ENCODE peak calls at places on chromosomes 11 and 22, in four cellular contexts. One of them, this sample, is unnamed.
A peak's percentile ranks its signal among the peaks of the same experiment; 100 is the strongest.

GRCh38 chr11:7143908-7144307 is 55.1 kb downstream of the RBMXL2 start:
- DNase-seq in AG09309: peak; percentile 1
- DNase-seq in heart right ventricle: no peak
- DNase-seq in astrocyte of the spinal cord: peak; percentile 22
- DNase-seq in this sample: no peak

GRCh38 chr11:120326845-120327281 is 1.8 kb downstream of the TLCD5 start:
- DNase-seq in astrocyte of the spinal cord: no peak
- DNase-seq in AG09309: no peak
- DNase-seq in heart right ventricle: no peak
- DNase-seq in this sample: no peak

GRCh38 chr11:10181811-10182210 is 112.2 kb downstream of the SBF2 start:
- DNase-seq in heart right ventricle: no peak
- DNase-seq in AG09309: peak; percentile 31
- DNase-seq in astrocyte of the spinal cord: peak; percentile 45
- DNase-seq in this sample: no peak

GRCh38 chr22:41264408-41264941 is 21.5 kb downstream of the RANGAP1 start:
- DNase-seq in AG09309: no peak
- DNase-seq in heart right ventricle: no peak
- DNase-seq in astrocyte of the spinal cord: no peak
- DNase-seq in this sample: no peak

GRCh38 chr11:60834742-60835141 is 7.2 kb upstream of the CCDC86 start:
- DNase-seq in heart right ventricle: no peak
- DNase-seq in AG09309: no peak
- DNase-seq in astrocyte of the spinal cord: no peak
- DNase-seq in this sample: no peak

GRCh38 chr22:44020981-44021380 is 3.1 kb upstream of the PARVB start:
- DNase-seq in astrocyte of the spinal cord: peak; percentile 51
- DNase-seq in heart right ventricle: no peak
- DNase-seq in AG09309: no peak
- DNase-seq in this sample: no peak

GRCh38 chr11:134331565-134332188 is at the start of gene GLB1L2:
- DNase-seq in heart right ventricle: peak; percentile 78
- DNase-seq in astrocyte of the spinal cord: no peak
- DNase-seq in AG09309: no peak
- DNase-seq in this sample: peak; percentile 58

GRCh38 chr22:48734359-48734758 is 1093.3 kb downstream of the BRD1 start:
- DNase-seq in AG09309: no peak
- DNase-seq in astrocyte of the spinal cord: no peak
- DNase-seq in heart right ventricle: no peak
- DNase-seq in this sample: no peak

GRCh38 chr11:131511794-131512193 is 141.4 kb downstream of the NTM start:
- DNase-seq in AG09309: no peak
- DNase-seq in astrocyte of the spinal cord: no peak
- DNase-seq in heart right ventricle: no peak
- DNase-seq in this sample: no peak

GRCh38 chr11:63709336-63709735 is 28.0 kb downstream of the RTN3 start:
- DNase-seq in heart right ventricle: no peak
- DNase-seq in astrocyte of the spinal cord: no peak
- DNase-seq in AG09309: no peak
- DNase-seq in this sample: no peak

GRCh38 chr11:126059238-126059761 is 3.4 kb downstream of the CDON start:
- DNase-seq in astrocyte of the spinal cord: no peak
- DNase-seq in AG09309: no peak
- DNase-seq in heart right ventricle: no peak
- DNase-seq in this sample: no peak

GRCh38 chr22:41288245-41288946 is 2.4 kb upstream of the RANGAP1 start:
- DNase-seq in astrocyte of the spinal cord: peak; percentile 74
- DNase-seq in heart right ventricle: no peak
- DNase-seq in AG09309: no peak
- DNase-seq in this sample: no peak

GRCh38 chr11:8714622-8715225 is 32.1 kb downstream of the RPL27A start:
- DNase-seq in heart right ventricle: no peak
- DNase-seq in AG09309: no peak
- DNase-seq in astrocyte of the spinal cord: no peak
- DNase-seq in this sample: no peak

GRCh38 chr11:64406221-64406946 is 47.4 kb downstream of the RPS6KA4 start:
- DNase-seq in heart right ventricle: peak; percentile 69
- DNase-seq in astrocyte of the spinal cord: no peak
- DNase-seq in AG09309: no peak
- DNase-seq in this sample: no peak

GRCh38 chr11:86523738-86524602 is 148.4 kb downstream of the ME3 start:
- DNase-seq in heart right ventricle: no peak
- DNase-seq in astrocyte of the spinal cord: peak; percentile 96
- DNase-seq in AG09309: no peak
- DNase-seq in this sample: no peak

GRCh38 chr11:61486779-61487178 is 21.8 kb upstream of the LRRC10B start:
- DNase-seq in heart right ventricle: no peak
- DNase-seq in AG09309: no peak
- DNase-seq in astrocyte of the spinal cord: no peak
- DNase-seq in this sample: no peak

GRCh38 chr11:101909087-101909486 is 5.7 kb upstream of the CEP126 start:
- DNase-seq in AG09309: no peak
- DNase-seq in heart right ventricle: no peak
- DNase-seq in astrocyte of the spinal cord: no peak
- DNase-seq in this sample: no peak

GRCh38 chr22:42299586-42300285 is 29.3 kb upstream of the TCF20 start:
- DNase-seq in heart right ventricle: no peak
- DNase-seq in astrocyte of the spinal cord: no peak
- DNase-seq in AG09309: no peak
- DNase-seq in this sample: no peak

GRCh38 chr11:118791961-118792578 is 1.1 kb upstream of the DDX6 start:
- DNase-seq in AG09309: no peak
- DNase-seq in heart right ventricle: no peak
- DNase-seq in astrocyte of the spinal cord: no peak
- DNase-seq in this sample: peak; percentile 46

GRCh38 chr11:77109236-77110019 is 6.8 kb downstream of the OMP start:
- DNase-seq in heart right ventricle: no peak
- DNase-seq in AG09309: no peak
- DNase-seq in astrocyte of the spinal cord: peak; percentile 39
- DNase-seq in this sample: no peak

GRCh38 chr11:73147771-73148681 is 5.9 kb upstream of the FCHSD2 start:
- DNase-seq in AG09309: no peak
- DNase-seq in heart right ventricle: peak; percentile 76
- DNase-seq in astrocyte of the spinal cord: no peak
- DNase-seq in this sample: no peak

DNA sequence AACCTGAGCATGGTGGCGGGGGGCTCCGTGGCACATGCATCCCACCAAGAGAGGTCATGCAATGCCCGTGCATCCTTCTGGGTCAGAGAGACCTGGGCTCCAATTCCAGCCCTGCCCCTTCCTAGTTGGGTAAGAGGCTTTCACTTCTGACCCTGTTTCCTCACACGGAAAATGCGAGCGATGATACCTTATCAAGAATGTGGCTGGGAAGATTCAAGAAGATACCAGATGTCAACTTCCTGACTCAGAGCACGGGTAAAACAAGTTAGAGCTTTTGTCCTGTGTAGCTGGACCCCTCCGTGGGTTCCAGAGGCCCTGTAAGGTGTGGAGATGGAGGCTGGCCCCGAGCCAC is 8.7 kb upstream of the DGKZ start:
- DNase-seq in astrocyte of the spinal cord: no peak
- DNase-seq in AG09309: no peak
- DNase-seq in heart right ventricle: no peak
- DNase-seq in this sample: no peak
- H3K4me3 ChIP-seq in astrocyte of the spinal cord: no peak overlapping the region
- H3K4me3 ChIP-seq in AG09309: no peak overlapping the region
- H3K4me3 ChIP-seq in heart right ventricle: no peak overlapping the region
- H3K4me3 ChIP-seq in this sample: no peak overlapping the region

DNA sequence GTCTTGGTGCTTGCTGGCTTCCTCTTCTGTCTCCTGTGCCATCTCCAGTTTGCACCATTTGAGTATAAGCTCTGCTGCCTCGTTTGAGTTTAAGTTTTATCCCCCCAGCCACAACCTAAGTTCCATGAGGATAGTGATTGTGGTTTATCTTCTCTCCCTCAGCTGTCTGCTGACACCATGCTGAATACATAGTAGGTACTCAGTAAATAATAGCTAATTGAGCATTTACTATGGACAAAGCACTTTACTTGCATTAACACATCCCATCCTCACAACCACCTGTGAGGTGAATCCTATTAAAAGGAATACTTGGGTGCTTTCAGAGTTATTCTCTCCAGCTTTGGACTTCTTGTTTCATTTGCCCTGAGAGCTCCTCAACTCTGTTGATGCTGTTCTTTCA is 26.9 kb downstream of the ZBTB16 start:
- DNase-seq in heart right ventricle: no peak
- DNase-seq in AG09309: no peak
- DNase-seq in astrocyte of the spinal cord: no peak
- DNase-seq in this sample: no peak
- TF ChIP-seq CTCF in heart right ventricle: no peak
- TF ChIP-seq CTCF in AG09309: no peak
- TF ChIP-seq CTCF in astrocyte of the spinal cord: no peak
- TF ChIP-seq CTCF in this sample: no peak

GRCh38 chr22:26904483-26904882 is 247.1 kb downstream of the MIAT start:
- DNase-seq in AG09309: no peak
- DNase-seq in heart right ventricle: no peak
- DNase-seq in astrocyte of the spinal cord: no peak
- DNase-seq in this sample: no peak

GRCh38 chr22:26902401-26903029 is 245.1 kb downstream of the MIAT start:
- DNase-seq in heart right ventricle: no peak
- DNase-seq in AG09309: no peak
- DNase-seq in astrocyte of the spinal cord: no peak
- DNase-seq in this sample: no peak

GRCh38 chr22:26905076-26905475 is 247.7 kb downstream of the MIAT start:
- DNase-seq in astrocyte of the spinal cord: no peak
- DNase-seq in AG09309: no peak
- DNase-seq in heart right ventricle: no peak
- DNase-seq in this sample: no peak

GRCh38 chr22:26903030-26903856 is 245.9 kb downstream of the MIAT start:
- DNase-seq in heart right ventricle: no peak
- DNase-seq in AG09309: no peak
- DNase-seq in astrocyte of the spinal cord: no peak
- DNase-seq in this sample: no peak

DNA sequence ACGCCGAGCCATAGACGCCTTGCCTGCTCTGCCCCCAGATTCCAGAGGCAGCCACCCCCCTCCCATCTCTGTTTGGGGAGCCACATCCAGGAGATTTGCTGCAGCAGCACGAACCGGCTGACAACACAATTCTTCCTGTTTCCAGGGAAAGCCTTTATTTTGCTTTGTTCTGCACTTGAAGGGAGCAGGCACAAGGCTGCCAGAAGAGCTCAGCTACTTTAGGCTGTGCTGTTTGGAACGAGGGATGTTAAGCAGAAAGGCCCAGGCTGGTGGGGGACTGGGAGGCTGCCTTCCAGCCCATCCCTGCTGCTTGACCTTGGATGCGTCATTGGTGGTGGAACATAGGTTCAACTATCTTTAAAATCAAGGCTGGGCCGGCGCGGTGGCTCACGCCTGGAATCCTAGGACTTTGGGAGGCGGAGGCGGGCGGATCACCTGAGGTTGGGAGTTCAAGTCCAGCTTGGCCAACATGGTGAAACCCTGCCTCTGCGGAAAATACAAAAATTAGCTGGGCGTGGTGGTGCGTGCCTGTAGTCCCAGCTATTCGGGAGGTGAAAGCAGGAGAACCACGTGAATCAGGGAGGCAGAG is 243.9 kb downstream of the MIAT start:
- DNase-seq in astrocyte of the spinal cord: no peak
- DNase-seq in heart right ventricle: no peak
- DNase-seq in AG09309: no peak
- DNase-seq in this sample: no peak
- H3K4me3 ChIP-seq in astrocyte of the spinal cord: no peak overlapping the region
- H3K4me3 ChIP-seq in heart right ventricle: no peak overlapping the region
- H3K4me3 ChIP-seq in AG09309: no peak overlapping the region
- H3K4me3 ChIP-seq in this sample: no peak overlapping the region

DNA sequence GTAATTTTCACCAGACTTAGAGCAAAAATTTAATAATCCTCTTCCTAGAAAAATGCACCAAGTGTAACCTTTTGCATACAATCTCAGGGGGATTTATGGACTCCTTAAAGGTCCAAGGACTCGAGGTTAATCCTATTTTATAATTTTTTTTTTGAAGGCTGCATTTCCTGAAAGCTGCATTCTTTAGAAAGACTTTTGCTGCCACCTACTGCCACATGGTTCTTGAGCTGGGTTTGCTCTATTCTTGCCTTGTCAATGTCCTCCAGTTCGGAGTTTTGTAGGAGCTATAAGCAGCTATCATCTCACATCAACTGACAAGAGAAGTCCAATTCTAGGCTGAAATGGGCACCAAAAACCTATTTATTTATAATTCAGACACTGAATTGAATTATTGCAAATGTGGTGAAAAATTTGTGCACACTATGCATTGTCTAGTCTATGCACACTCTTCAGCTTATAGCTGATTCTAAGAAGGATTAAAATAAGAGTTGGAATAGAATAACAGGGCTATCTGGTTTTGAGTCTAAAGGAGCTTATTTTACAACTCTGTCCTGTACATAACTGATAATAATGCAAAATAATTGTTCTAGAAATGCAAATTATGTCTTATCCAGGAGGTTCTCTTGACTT is 31.3 kb downstream of the TRAF6 start:
- DNase-seq in heart right ventricle: no peak
- DNase-seq in astrocyte of the spinal cord: peak; percentile 72
- DNase-seq in AG09309: peak; percentile 17
- DNase-seq in this sample: no peak
- TF ChIP-seq CTCF in heart right ventricle: peak; percentile 84
- TF ChIP-seq CTCF in astrocyte of the spinal cord: peak; percentile 73
- TF ChIP-seq CTCF in AG09309: peak; percentile 68
- TF ChIP-seq CTCF in this sample: peak; percentile 46